ENCODE peak calls at places on chromosomes 5 and 9, in nine cellular contexts. T is fibroblast of lung, S is dermis blood vessel endothelial cell, N is SW 1271, W is EH, Q is fibroblast of pulmonary artery, R is NCI-H1930, V is nephron progenitor cell, L is HuH-7.5. H is an unnamed sample.

GRCh38 chr5:80216096-80216495 is 39.8 kb downstream of the SERINC5 start:
- DNase-seq in N (no peak), W (no peak), L (no peak), T (no peak), V (no peak), S (no peak), R (no peak), Q (no peak), H (no peak)

GRCh38 chr5:10853144-10853543 is 92.1 kb upstream of the DAP start:
- DNase-seq in W (no peak), V (no peak), R (no peak), N (no peak), T (no peak), Q (no peak), S (no peak), L (no peak), H (no peak)

GRCh38 chr5:96381526-96381925 is 51.5 kb downstream of the PCSK1 start:
- DNase-seq in V (peak), S (peak), Q (no peak), T (no peak), N (no peak), W (no peak), R (peak), L (no peak), H (peak)

GRCh38 chr5:14144586-14145355 is 1.6 kb downstream of the TRIO start:
- DNase-seq in T (peak), R (peak), S (peak), W (peak), L (peak), N (peak), V (peak), Q (peak), H (peak)

GRCh38 chr5:124060413-124061095 is 548.6 kb downstream of the CSNK1G3 start:
- DNase-seq in S (no peak), T (no peak), V (no peak), R (no peak), N (no peak), W (no peak), L (no peak), Q (no peak), H (no peak)

GRCh38 chr9:74078647-74079046 is 418.5 kb upstream of the RORB start:
- DNase-seq in W (peak), S (no peak), Q (no peak), L (no peak), R (no peak), V (no peak), T (no peak), N (peak), H (no peak)

GRCh38 chr5:84696651-84697050 is 312.0 kb upstream of the EDIL3 start:
- DNase-seq in N (peak), V (no peak), W (no peak), Q (no peak), L (no peak), R (no peak), S (no peak), T (peak), H (no peak)

GRCh38 chr9:137241490-137242328 is 622 bp downstream of the TUBB4B start:
- DNase-seq in R (no peak), V (no peak), S (peak), L (no peak), W (peak), T (peak), N (no peak), Q (peak), H (peak)

GRCh38 chr5:90911169-90911568 is 352.6 kb downstream of the ADGRV1 start:
- DNase-seq in V (no peak), W (no peak), L (no peak), S (no peak), R (peak), Q (no peak), N (no peak), T (no peak), H (no peak)

GRCh38 chr5:111518747-111519146 is 6.4 kb upstream of the STARD4 start:
- DNase-seq in R (no peak), V (no peak), N (no peak), T (no peak), W (no peak), S (no peak), L (no peak), Q (no peak), H (no peak)

GRCh38 chr9:85332487-85332886 is 409.3 kb downstream of the AGTPBP1 start:
- DNase-seq in V (no peak), N (peak), W (no peak), L (peak), R (no peak), T (no peak), Q (no peak), S (peak), H (no peak)